ENCODE peak calls at places on chromosome 14, in seven cellular contexts. C, S, A, E, Y, H and G are unnamed samples.

GRCh38 chr14:33951183-33951840 is 438 bp upstream of the EGLN3 start:
- DNase-seq in C (no peak), S (no peak), E (no peak), H (no peak), A (no peak), Y (no peak), G (no peak)

GRCh38 chr14:52069617-52070431 is 965 bp upstream of the NID2 start:
- DNase-seq in A (peak; percentile 94), Y (no peak), C (peak; percentile 64), S (no peak), H (no peak), E (peak; percentile 69), G (no peak)

GRCh38 chr14:56004807-56005579 is 113.2 kb upstream of the PELI2 start:
- DNase-seq in Y (no peak), E (peak; percentile 63), A (peak; percentile 85), S (peak; percentile 62), H (no peak), C (no peak), G (no peak)

GRCh38 chr14:31070431-31070830 is 44.3 kb upstream of the STRN3 start:
- DNase-seq in Y (no peak), E (peak; percentile 84), A (peak; percentile 86), H (no peak), S (no peak), C (no peak), G (no peak)

GRCh38 chr14:103749860-103750259 is 34.2 kb downstream of the ZFYVE21 start:
- DNase-seq in S (no peak), C (no peak), Y (no peak), E (no peak), H (no peak), A (no peak), G (no peak)

GRCh38 chr14:28577711-28578131 is 188.9 kb upstream of the FOXG1 start:
- DNase-seq in A (peak; percentile 2), Y (peak; percentile 26), E (peak; percentile 49), H (no peak), C (no peak), S (no peak), G (no peak)

GRCh38 chr14:91728616-91729183 is 3.2 kb downstream of the CATSPERB start:
- DNase-seq in C (no peak), S (no peak), H (no peak), E (no peak), A (no peak), Y (no peak), G (no peak)

GRCh38 chr14:26527095-26527494 is 70.7 kb downstream of the NOVA1 start:
- DNase-seq in A (no peak), Y (no peak), S (no peak), H (no peak), E (no peak), C (no peak), G (no peak)

GRCh38 chr14:90677484-90678045 is 138.7 kb downstream of the TTC7B start:
- DNase-seq in E (peak; percentile 77), C (no peak), A (peak; percentile 90), Y (peak; percentile 15), S (no peak), H (no peak), G (no peak)

GRCh38 chr14:96307434-96307833 is 51.4 kb downstream of the BDKRB1 start:
- DNase-seq in Y (no peak), E (no peak), A (no peak), H (no peak), C (no peak), S (peak; percentile 17), G (no peak)

GRCh38 chr14:68894123-68894522 is 85.0 kb downstream of the ACTN1 start:
- DNase-seq in H (no peak), E (peak; percentile 47), C (no peak), A (peak; percentile 72), Y (no peak), S (no peak), G (no peak)

GRCh38 chr14:104499784-104500496 is 79.6 kb upstream of the C14orf180 start:
- DNase-seq in S (no peak), A (no peak), Y (no peak), E (no peak), H (no peak), C (no peak), G (no peak)

GRCh38 chr14:68546839-68547238 is 246.0 kb downstream of the ZFP36L1 start:
- DNase-seq in E (peak; percentile 86), A (peak; percentile 86), S (no peak), Y (peak; percentile 72), H (no peak), C (no peak), G (no peak)

GRCh38 chr14:90576981-90577660 is 180.3 kb downstream of the CALM1 start:
- DNase-seq in H (no peak), A (peak; percentile 52), Y (no peak), S (no peak), E (no peak), C (no peak), G (no peak)

GRCh38 chr14:51094282-51094821 is 553 bp downstream of the TRIM9 start:
- DNase-seq in E (peak; percentile 3), A (no peak), S (no peak), C (peak; percentile 32), H (peak; percentile 20), Y (no peak), G (peak; percentile 31)

GRCh38 chr14:61104358-61104757 is 123.3 kb downstream of the SLC38A6 start:
- DNase-seq in C (no peak), E (no peak), A (no peak), S (no peak), H (no peak), Y (no peak), G (no peak)

GRCh38 chr14:70808402-70809237 is 693 bp downstream of the MAP3K9 start:
- DNase-seq in Y (peak; percentile 63), H (peak; percentile 41), S (peak; percentile 46), C (peak; percentile 66), A (no peak), E (no peak), G (peak; percentile 35)

GRCh38 chr14:60722836-60723217 is 1.3 kb downstream of the SIX4 start:
- DNase-seq in Y (peak; percentile 11), E (peak; percentile 25), H (no peak), S (no peak), A (no peak), C (peak; percentile 73), G (no peak)

GRCh38 chr14:31402764-31403163 is 17.6 kb downstream of the HEATR5A start:
- DNase-seq in E (no peak), C (no peak), A (no peak), S (no peak), H (no peak), Y (no peak), G (no peak)

GRCh38 chr14:76169776-76170175 is 18.1 kb downstream of the GPATCH2L start:
- DNase-seq in A (no peak), Y (no peak), E (no peak), S (no peak), H (no peak), C (no peak), G (no peak)

GRCh38 chr14:32669416-32669815 is 269.3 kb upstream of the NPAS3 start:
- DNase-seq in Y (no peak), E (no peak), A (no peak), C (no peak), S (no peak), H (no peak), G (no peak)

GRCh38 chr14:96391293-96392118 is 422 bp upstream of the AK7 start:
- DNase-seq in E (peak; percentile 94), A (peak; percentile 97), Y (peak; percentile 98), C (peak; percentile 99), H (peak; percentile 99), S (peak; percentile 99), G (peak; percentile 99)

GRCh38 chr14:100049220-100049619 is 16.0 kb upstream of the EVL start:
- DNase-seq in C (no peak), E (peak; percentile 84), H (no peak), Y (no peak), A (peak; percentile 74), S (no peak), G (no peak)

GRCh38 chr14:93017341-93017797 is 94.4 kb downstream of the CHGA start:
- DNase-seq in E (no peak), S (no peak), H (no peak), C (no peak), A (no peak), Y (no peak), G (no peak)

GRCh38 chr14:69666112-69666511 is 54.7 kb downstream of the SUSD6 start:
- DNase-seq in H (no peak), A (no peak), Y (no peak), E (no peak), S (no peak), C (no peak), G (no peak)

GRCh38 chr14:21989090-21989489 is 315.5 kb upstream of the OR4E1 start:
- DNase-seq in S (no peak), H (no peak), C (no peak), E (no peak), A (peak; percentile 14), Y (no peak), G (no peak)

GRCh38 chr14:21990116-21990515 is 316.5 kb upstream of the OR4E1 start:
- DNase-seq in C (no peak), A (no peak), E (no peak), S (no peak), Y (peak; percentile 10), H (no peak), G (no peak)

GRCh38 chr14:21985081-21985480 is 311.5 kb upstream of the OR4E1 start:
- DNase-seq in E (no peak), A (no peak), C (no peak), S (no peak), Y (no peak), H (no peak), G (no peak)

GRCh38 chr14:21988413-21988812 is 314.8 kb upstream of the OR4E1 start:
- DNase-seq in C (no peak), A (no peak), H (no peak), S (no peak), Y (no peak), E (no peak), G (no peak)

GRCh38 chr14:21987937-21988336 is 314.3 kb upstream of the OR4E1 start:
- DNase-seq in Y (peak; percentile 20), C (peak; percentile 15), H (peak; percentile 44), A (peak; percentile 26), S (peak; percentile 40), E (peak; percentile 26), G (peak; percentile 14)
- TF ChIP-seq CTCF in Y (no peak), C (peak; percentile 44), H (peak; percentile 59), A (peak; percentile 58), S (peak; percentile 59), E (peak; percentile 58), G (peak; percentile 70)

GRCh38 chr14:22122227-22123187 is 448.9 kb upstream of the OR4E1 start:
- DNase-seq in C (peak; percentile 13), H (peak; percentile 22), Y (no peak), A (no peak), E (no peak), S (peak; percentile 27), G (no peak)
- TF ChIP-seq CTCF in C (peak; percentile 18), H (peak; percentile 18), Y (no peak), A (peak; percentile 4), E (peak; percentile 6), S (peak; percentile 27), G (peak; percentile 58)

GRCh38 chr14:102295301-102295700 is 9.7 kb downstream of the MOK start:
- DNase-seq in A (no peak), E (peak; percentile 12), Y (no peak), S (no peak), C (no peak), H (no peak), G (no peak)
- TF ChIP-seq CTCF in A (peak; percentile 42), E (peak; percentile 38), Y (no peak), S (no peak), C (no peak), H (no peak), G (peak; percentile 26)

DNA sequence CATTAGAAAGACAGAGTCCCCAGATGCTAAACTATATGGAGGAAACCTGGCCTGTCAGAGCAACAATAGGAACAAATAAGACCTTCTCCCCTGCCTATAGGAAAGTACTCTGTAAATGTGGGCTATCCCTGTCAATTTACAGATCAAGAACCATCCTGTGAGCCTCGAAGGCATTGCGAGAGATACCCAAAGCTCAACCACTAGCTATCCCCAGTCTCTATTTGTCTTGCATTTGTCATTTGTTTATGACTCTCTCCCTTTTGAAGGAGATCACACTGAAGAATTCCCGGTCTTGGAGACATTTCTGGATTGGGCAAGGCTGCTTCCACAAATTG is 42.7 kb upstream of the DHRS4 start:
- DNase-seq in A (no peak), H (no peak), S (no peak), Y (no peak), E (no peak), C (no peak), G (no peak)
- TF ChIP-seq CTCF in A (no peak), H (no peak), S (no peak), Y (peak; percentile 27), E (no peak), C (no peak), G (no peak)